ENCODE peak calls at places on chromosome 18, in four cellular contexts. B, A, V and N are unnamed samples.

GRCh38 chr18:26335139-26335933 is 109.1 kb downstream of the TAF4B start:
- ATAC-seq in A (no peak), B (no peak), V (no peak), N (no peak)

GRCh38 chr18:76209597-76209996 is 285.4 kb downstream of the ZNF516 start:
- ATAC-seq in B (no peak), A (peak; percentile 49), V (no peak), N (no peak)

GRCh38 chr18:7523772-7524171 is 43.3 kb upstream of the PTPRM start:
- ATAC-seq in A (no peak), B (no peak), V (no peak), N (no peak)

GRCh38 chr18:62952807-62953206 is 237.5 kb downstream of the PHLPP1 start:
- ATAC-seq in V (no peak), A (peak; percentile 71), B (no peak), N (no peak)

GRCh38 chr18:79812052-79812451 is 14.3 kb downstream of the KCNG2 start:
- ATAC-seq in V (no peak), A (no peak), B (no peak), N (no peak)

GRCh38 chr18:54812885-54813284 is 15.4 kb upstream of the RAB27B start:
- ATAC-seq in B (no peak), V (peak; percentile 82), A (no peak), N (no peak)

GRCh38 chr18:56489901-56490300 is 148.5 kb downstream of the TXNL1 start:
- ATAC-seq in V (no peak), B (no peak), A (no peak), N (no peak)

GRCh38 chr18:370753-371615 is 103.1 kb upstream of the THOC1 start:
- ATAC-seq in V (no peak), A (peak; percentile 51), B (no peak), N (peak; percentile 4)

GRCh38 chr18:35688757-35689156 is 107.2 kb downstream of the GALNT1 start:
- ATAC-seq in V (no peak), B (no peak), A (no peak), N (no peak)

GRCh38 chr18:48637081-48637990 is 98.5 kb downstream of the CTIF start:
- ATAC-seq in B (no peak), A (no peak), V (no peak), N (no peak)

GRCh38 chr18:75530548-75531211 is 103.2 kb upstream of the SMIM21 start:
- ATAC-seq in B (no peak), V (no peak), A (peak; percentile 27), N (no peak)

GRCh38 chr18:32175265-32175664 is 14.6 kb upstream of the MEP1B start:
- ATAC-seq in V (no peak), B (peak; percentile 16), A (no peak), N (no peak)

GRCh38 chr18:74571895-74572680 is 25.6 kb upstream of the ZNF407 start:
- ATAC-seq in V (no peak), B (no peak), A (no peak), N (no peak)

GRCh38 chr18:49917742-49918141 is 104.4 kb upstream of the ACAA2 start:
- ATAC-seq in A (no peak), B (no peak), V (no peak), N (no peak)

GRCh38 chr18:59900222-59901128 is 679 bp downstream of the PMAIP1 start:
- ATAC-seq in V (peak; percentile 53), B (peak; percentile 9), A (peak; percentile 2), N (peak; percentile 16)

GRCh38 chr18:27879540-27879939 is 297.4 kb downstream of the CDH2 start:
- ATAC-seq in B (no peak), A (no peak), V (no peak), N (no peak)

GRCh38 chr18:76482971-76483691 is 11.9 kb downstream of the ZNF516 start:
- ATAC-seq in B (peak; percentile 30), A (no peak), V (no peak), N (no peak)

GRCh38 chr18:72826736-72827135 is 41.1 kb downstream of the NETO1 start:
- ATAC-seq in A (no peak), B (no peak), V (no peak), N (no peak)

GRCh38 chr18:2087877-2088673 is 483.2 kb downstream of the METTL4 start:
- ATAC-seq in V (no peak), B (peak; percentile 56), A (no peak), N (peak; percentile 90)

GRCh38 chr18:79982736-79983135 is 5.6 kb downstream of the TXNL4A start:
- ATAC-seq in V (peak; percentile 37), A (peak; percentile 43), B (no peak), N (no peak)

GRCh38 chr18:48699761-48700160 is 160.9 kb downstream of the CTIF start:
- ATAC-seq in V (no peak), B (no peak), A (no peak), N (no peak)

GRCh38 chr18:33812186-33812585 is 234.2 kb downstream of the ASXL3 start:
- ATAC-seq in B (no peak), A (no peak), V (no peak), N (no peak)

GRCh38 chr18:28065793-28066186 is 111.1 kb downstream of the CDH2 start:
- ATAC-seq in A (no peak), V (no peak), B (no peak), N (no peak)

GRCh38 chr18:72783517-72783916 is 84.3 kb downstream of the NETO1 start:
- ATAC-seq in B (no peak), A (no peak), V (no peak), N (no peak)

GRCh38 chr18:59783138-59783537 is 85.9 kb upstream of the CCBE1 start:
- ATAC-seq in B (no peak), V (no peak), A (peak; percentile 71), N (no peak)

GRCh38 chr18:55346961-55347740 is 240.8 kb downstream of the TCF4 start:
- ATAC-seq in V (no peak), B (no peak), A (no peak), N (no peak)

GRCh38 chr18:11366410-11366809 is 217.0 kb upstream of the PIEZO2 start:
- ATAC-seq in A (peak; percentile 68), V (no peak), B (peak; percentile 100), N (no peak)

GRCh38 chr18:23196119-23197004 is 61.1 kb downstream of the CABLES1 start:
- ATAC-seq in A (no peak), V (no peak), B (no peak), N (no peak)

GRCh38 chr18:23626451-23627279 is 36.0 kb downstream of the ANKRD29 start:
- ATAC-seq in A (peak; percentile 49), V (no peak), B (peak; percentile 89), N (no peak)

GRCh38 chr18:52677991-52678390 is 338.0 kb downstream of the DCC start:
- ATAC-seq in V (no peak), B (no peak), A (no peak), N (no peak)